ENCODE peak calls at places on chromosomes 4 and X, in nine cellular contexts. O is lower leg skin, X is suprapubic skin, M is esophagus squamous epithelium, L is endothelial cell of umbilical vein, D is adrenal gland, W is heart left ventricle, I is transverse colon, P is body of pancreas. Z is an unnamed sample.

GRCh38 chr4:20305976-20306375 is 54.3 kb downstream of the SLIT2 start:
- DNase-seq in O (no peak), X (no peak), M (no peak), L (no peak), D (peak; percentile 24), W (no peak), I (no peak), P (no peak), Z (no peak)

GRCh38 chrX:150482537-150483217 is 85.7 kb upstream of the MTM1 start:
- DNase-seq in O (peak; percentile 16), X (no peak), M (no peak), L (peak; percentile 49), D (peak; percentile 63), W (no peak), I (no peak), P (peak; percentile 28), Z (no peak)

GRCh38 chr4:2217726-2218125 is 24.2 kb downstream of the HAUS3 start:
- DNase-seq in O (no peak), X (no peak), M (no peak), L (no peak), D (no peak), W (no peak), I (no peak), P (no peak), Z (no peak)

GRCh38 chr4:185912779-185913178 is 100.8 kb upstream of the SORBS2 start:
- DNase-seq in O (no peak), X (no peak), M (no peak), L (peak; percentile 7), D (no peak), W (no peak), I (no peak), P (no peak), Z (no peak)

GRCh38 chr4:145179201-145179860 is 1.1 kb downstream of the OTUD4 start:
- DNase-seq in O (peak; percentile 44), X (peak; percentile 85), M (peak; percentile 10), L (peak; percentile 69), D (peak; percentile 71), W (peak; percentile 83), I (peak; percentile 85), P (peak; percentile 68), Z (peak; percentile 74)

GRCh38 chrX:302975-303374 is 15.6 kb downstream of the GTPBP6 start:
- DNase-seq in O (no peak), X (no peak), M (no peak), L (no peak), D (no peak), W (no peak), I (no peak), P (no peak), Z (no peak)

GRCh38 chrX:45758738-45759397 is 558.2 kb upstream of the DIPK2B start:
- DNase-seq in O (no peak), X (no peak), M (no peak), L (no peak), D (no peak), W (no peak), I (no peak), P (no peak), Z (no peak)

GRCh38 chr4:114626202-114626601 is 27.6 kb downstream of the UGT8 start:
- DNase-seq in O (no peak), X (no peak), M (no peak), L (no peak), D (no peak), W (no peak), I (no peak), P (no peak), Z (no peak)

GRCh38 chr4:180832086-180832485 is 1411.1 kb upstream of the TENM3 start:
- DNase-seq in O (no peak), X (no peak), M (no peak), L (no peak), D (no peak), W (no peak), I (no peak), P (no peak), Z (no peak)
- TF ChIP-seq CTCF in O (no peak), X (no peak), M (no peak), L (no peak), D (no peak), W (no peak), I (no peak), P (no peak), Z (no peak)

GRCh38 chr4:68750555-68750954 is 65.2 kb upstream of the UGT2B10 start:
- DNase-seq in O (no peak), X (no peak), M (no peak), L (no peak), D (no peak), W (no peak), I (no peak), P (no peak), Z (no peak)

GRCh38 chr4:68748181-68748981 is 67.4 kb upstream of the UGT2B10 start:
- DNase-seq in O (no peak), X (no peak), M (no peak), L (peak; percentile 17), D (no peak), W (no peak), I (no peak), P (no peak), Z (no peak)

GRCh38 chr4:68751138-68751537 is 64.7 kb upstream of the UGT2B10 start:
- DNase-seq in O (no peak), X (no peak), M (no peak), L (no peak), D (no peak), W (no peak), I (no peak), P (no peak), Z (no peak)
- H3K4me3 ChIP-seq in O (no peak overlapping the region), X (no peak overlapping the region), M (no peak overlapping the region), L (no peak overlapping the region), D (no peak overlapping the region), W (no peak overlapping the region), I (no peak overlapping the region), P (no peak overlapping the region), Z (no peak overlapping the region)

GRCh38 chr4:169619518-169619957 is 840 bp upstream of the CLCN3 start:
- DNase-seq in O (peak; percentile 57), X (no peak), M (no peak), L (peak; percentile 73), D (peak; percentile 55), W (peak; percentile 39), I (peak; percentile 74), P (peak; percentile 70), Z (peak; percentile 56)
- TF ChIP-seq POLR2A in O (no peak), X (no peak), M (no peak), L (no peak), D (no peak), W (no peak), I (no peak), P (no peak), Z (no peak)

GRCh38 chrX:101619336-101619735 is 1.5 kb upstream of the ARMCX6 start:
- DNase-seq in O (no peak), X (no peak), M (no peak), L (no peak), D (no peak), W (peak; percentile 35), I (no peak), P (no peak), Z (peak; percentile 25)

GRCh38 chrX:101617211-101618191 is at the start of gene ARMCX6:
- DNase-seq in O (peak; percentile 66), X (peak; percentile 90), M (peak; percentile 12), L (peak; percentile 71), D (peak; percentile 82), W (peak; percentile 86), I (peak; percentile 80), P (peak; percentile 77), Z (peak; percentile 75)
- TF ChIP-seq CTCF in O (no peak), X (no peak), M (no peak), L (peak; percentile 57), D (peak; percentile 40), W (peak; percentile 41), I (peak; percentile 16), P (peak; percentile 39), Z (peak; percentile 26)

DNA sequence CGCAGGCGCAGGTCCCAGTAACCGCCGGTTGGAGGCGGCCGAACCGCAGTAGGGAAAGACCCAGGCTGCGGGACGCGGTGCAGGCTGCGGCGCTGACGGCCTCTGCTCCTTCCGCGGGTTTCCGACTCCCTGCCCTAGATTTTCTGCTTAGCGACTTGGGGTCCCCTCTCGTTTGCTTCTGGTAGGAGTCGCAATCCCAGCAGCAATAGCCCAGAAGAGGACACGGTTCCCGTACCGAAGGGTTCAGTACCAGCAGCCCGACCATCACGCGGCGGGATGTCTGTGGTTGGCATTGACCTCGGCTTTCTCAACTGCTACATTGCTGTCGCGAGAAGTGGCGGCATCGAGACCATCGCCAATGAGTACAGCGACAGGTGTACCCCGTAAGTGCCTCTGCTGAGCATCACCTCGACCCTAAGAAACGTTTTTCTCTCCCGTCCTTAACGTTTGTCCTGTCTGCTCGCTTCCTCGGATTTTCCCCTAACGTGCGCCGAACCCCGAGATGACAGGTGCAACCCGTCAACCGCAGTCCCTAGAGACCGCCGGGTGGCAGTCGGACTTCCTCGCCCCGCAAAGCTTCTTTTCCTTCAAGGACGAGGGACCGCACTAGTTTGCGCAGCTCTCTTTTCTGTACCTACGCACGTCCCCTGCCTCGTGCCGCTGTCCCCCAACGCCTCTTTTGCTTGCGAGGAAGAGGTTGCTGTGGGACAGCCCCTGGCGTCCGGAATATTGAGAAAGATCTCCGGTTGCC is at the start of gene HSPA4L:
- DNase-seq in O (peak; percentile 18), X (peak; percentile 86), M (no peak), L (peak; percentile 89), D (peak; percentile 79), W (peak; percentile 66), I (peak; percentile 31), P (peak; percentile 48), Z (peak; percentile 86)
- H3K4me3 ChIP-seq in O (peak within 1 kb of the TSS; percentile 66), X (peak within 1 kb of the TSS; percentile 89), M (peak within 1 kb of the TSS; percentile 84), L (peak within 1 kb of the TSS; percentile 35), D (peak within 1 kb of the TSS; percentile 56), W (peak within 1 kb of the TSS; percentile 69), I (peak within 1 kb of the TSS; percentile 66), P (peak within 1 kb of the TSS; percentile 63), Z (peak within 1 kb of the TSS; percentile 48)

GRCh38 chrX:49191033-49191871 is 5.1 kb upstream of the PRICKLE3 start:
- DNase-seq in O (peak; percentile 93), X (peak; percentile 95), M (peak; percentile 75), L (peak; percentile 99), D (peak; percentile 94), W (peak; percentile 94), I (peak; percentile 90), P (peak; percentile 93), Z (peak; percentile 91)
- TF ChIP-seq POLR2A in O (no peak), X (peak; percentile 26), M (peak; percentile 78), L (peak; percentile 79), D (peak; percentile 92), W (peak; percentile 89), I (peak; percentile 86), P (peak; percentile 93), Z (no peak)

GRCh38 chrX:74420194-74421035 is 878 bp upstream of the SLC16A2 start:
- DNase-seq in O (peak; percentile 34), X (peak; percentile 80), M (no peak), L (peak; percentile 42), D (peak; percentile 85), W (peak; percentile 76), I (peak; percentile 57), P (peak; percentile 71), Z (peak; percentile 81)
- TF ChIP-seq CTCF in O (no peak), X (no peak), M (no peak), L (no peak), D (no peak), W (no peak), I (no peak), P (no peak), Z (no peak)

Z was measured in thyroid gland.